ENCODE peak calls at places on chromosomes 16 and 17, in ten cellular contexts. One of them, this sample, is unnamed.

GRCh38 chr16:46857261-46857962 is 26.4 kb upstream of the C16orf87 start:
- DNase-seq in A549: peak; percentile 55
- DNase-seq in mucosa of descending colon: no peak
- DNase-seq in iPS DF 6.9: no peak
- DNase-seq in pancreas: peak; percentile 42
- DNase-seq in HepG2: peak; percentile 65
- DNase-seq in cardiac muscle cell: peak; percentile 63
- DNase-seq in colonic mucosa: peak; percentile 30
- DNase-seq in tibial artery: no peak
- DNase-seq in spleen: peak; percentile 41
- DNase-seq in this sample: no peak

GRCh38 chr16:85484337-85485295 is 128.5 kb upstream of the GSE1 start:
- DNase-seq in A549: no peak
- DNase-seq in mucosa of descending colon: no peak
- DNase-seq in iPS DF 6.9: no peak
- DNase-seq in pancreas: no peak
- DNase-seq in HepG2: no peak
- DNase-seq in cardiac muscle cell: no peak
- DNase-seq in colonic mucosa: no peak
- DNase-seq in tibial artery: no peak
- DNase-seq in spleen: no peak
- DNase-seq in this sample: no peak

GRCh38 chr17:798246-798645 is 16.1 kb downstream of the MRM3 start:
- DNase-seq in A549: no peak
- DNase-seq in mucosa of descending colon: no peak
- DNase-seq in iPS DF 6.9: no peak
- DNase-seq in pancreas: no peak
- DNase-seq in HepG2: no peak
- DNase-seq in cardiac muscle cell: no peak
- DNase-seq in colonic mucosa: no peak
- DNase-seq in tibial artery: no peak
- DNase-seq in spleen: peak; percentile 16
- DNase-seq in this sample: no peak

GRCh38 chr17:44382917-44383316 is 6.5 kb downstream of the ITGA2B start:
- DNase-seq in A549: no peak
- DNase-seq in mucosa of descending colon: peak; percentile 5
- DNase-seq in iPS DF 6.9: no peak
- DNase-seq in pancreas: no peak
- DNase-seq in HepG2: no peak
- DNase-seq in cardiac muscle cell: no peak
- DNase-seq in colonic mucosa: no peak
- DNase-seq in tibial artery: no peak
- DNase-seq in spleen: no peak
- DNase-seq in this sample: no peak

GRCh38 chr17:79948406-79948917 is 87.2 kb downstream of the TBC1D16 start:
- DNase-seq in A549: no peak
- DNase-seq in mucosa of descending colon: no peak
- DNase-seq in iPS DF 6.9: no peak
- DNase-seq in pancreas: peak; percentile 6
- DNase-seq in HepG2: no peak
- DNase-seq in cardiac muscle cell: no peak
- DNase-seq in colonic mucosa: no peak
- DNase-seq in tibial artery: no peak
- DNase-seq in spleen: peak; percentile 49
- DNase-seq in this sample: no peak

GRCh38 chr16:69845181-69845580 is 83.0 kb downstream of the WWP2 start:
- DNase-seq in A549: no peak
- DNase-seq in mucosa of descending colon: no peak
- DNase-seq in iPS DF 6.9: no peak
- DNase-seq in pancreas: no peak
- DNase-seq in HepG2: peak; percentile 81
- DNase-seq in cardiac muscle cell: no peak
- DNase-seq in colonic mucosa: no peak
- DNase-seq in tibial artery: no peak
- DNase-seq in spleen: no peak
- DNase-seq in this sample: no peak

GRCh38 chr16:53041196-53041977 is 11.3 kb downstream of the CHD9NB start:
- DNase-seq in A549: no peak
- DNase-seq in mucosa of descending colon: peak; percentile 63
- DNase-seq in iPS DF 6.9: no peak
- DNase-seq in pancreas: peak; percentile 21
- DNase-seq in HepG2: peak; percentile 39
- DNase-seq in cardiac muscle cell: no peak
- DNase-seq in colonic mucosa: no peak
- DNase-seq in tibial artery: peak; percentile 47
- DNase-seq in spleen: no peak
- DNase-seq in this sample: no peak

GRCh38 chr16:2835638-2836493 is 5.8 kb downstream of the ZG16B start:
- DNase-seq in A549: peak; percentile 93
- DNase-seq in mucosa of descending colon: no peak
- DNase-seq in iPS DF 6.9: no peak
- DNase-seq in pancreas: peak; percentile 66
- DNase-seq in HepG2: peak; percentile 72
- DNase-seq in cardiac muscle cell: peak; percentile 15
- DNase-seq in colonic mucosa: peak; percentile 70
- DNase-seq in tibial artery: no peak
- DNase-seq in spleen: peak; percentile 40
- DNase-seq in this sample: no peak

GRCh38 chr17:78965369-78965982 is 14.2 kb downstream of the LGALS3BP start:
- DNase-seq in A549: no peak
- DNase-seq in mucosa of descending colon: no peak
- DNase-seq in iPS DF 6.9: no peak
- DNase-seq in pancreas: no peak
- DNase-seq in HepG2: peak; percentile 44
- DNase-seq in cardiac muscle cell: no peak
- DNase-seq in colonic mucosa: no peak
- DNase-seq in tibial artery: no peak
- DNase-seq in spleen: no peak
- DNase-seq in this sample: no peak

GRCh38 chr17:46152423-46152822 is 40.8 kb downstream of the KANSL1 start:
- DNase-seq in A549: no peak
- DNase-seq in mucosa of descending colon: no peak
- DNase-seq in iPS DF 6.9: no peak
- DNase-seq in pancreas: no peak
- DNase-seq in HepG2: no peak
- DNase-seq in cardiac muscle cell: no peak
- DNase-seq in colonic mucosa: no peak
- DNase-seq in tibial artery: no peak
- DNase-seq in spleen: no peak
- DNase-seq in this sample: no peak

GRCh38 chr16:35208001-35208935 is 1748.9 kb downstream of the TP53TG3F start:
- DNase-seq in A549: no peak
- DNase-seq in mucosa of descending colon: peak; percentile 27
- DNase-seq in iPS DF 6.9: no peak
- DNase-seq in pancreas: no peak
- DNase-seq in HepG2: no peak
- DNase-seq in cardiac muscle cell: no peak
- DNase-seq in colonic mucosa: no peak
- DNase-seq in tibial artery: no peak
- DNase-seq in spleen: peak; percentile 68
- DNase-seq in this sample: no peak
- H3K9me3 ChIP-seq in A549: no peaks in the 10 kb centered on the region
- H3K9me3 ChIP-seq in mucosa of descending colon: peaks cover 47% of the 10 kb centered on the region
- H3K9me3 ChIP-seq in iPS DF 6.9: peaks cover 12% of the 10 kb centered on the region
- H3K9me3 ChIP-seq in pancreas: no peaks in the 10 kb centered on the region
- H3K9me3 ChIP-seq in HepG2: peaks cover 57% of the 10 kb centered on the region
- H3K9me3 ChIP-seq in cardiac muscle cell: no peaks in the 10 kb centered on the region
- H3K9me3 ChIP-seq in colonic mucosa: no peaks in the 10 kb centered on the region
- H3K9me3 ChIP-seq in tibial artery: no peaks in the 10 kb centered on the region
- H3K9me3 ChIP-seq in spleen: peaks cover 47% of the 10 kb centered on the region
- H3K9me3 ChIP-seq in this sample: no peaks in the 10 kb centered on the region

DNA sequence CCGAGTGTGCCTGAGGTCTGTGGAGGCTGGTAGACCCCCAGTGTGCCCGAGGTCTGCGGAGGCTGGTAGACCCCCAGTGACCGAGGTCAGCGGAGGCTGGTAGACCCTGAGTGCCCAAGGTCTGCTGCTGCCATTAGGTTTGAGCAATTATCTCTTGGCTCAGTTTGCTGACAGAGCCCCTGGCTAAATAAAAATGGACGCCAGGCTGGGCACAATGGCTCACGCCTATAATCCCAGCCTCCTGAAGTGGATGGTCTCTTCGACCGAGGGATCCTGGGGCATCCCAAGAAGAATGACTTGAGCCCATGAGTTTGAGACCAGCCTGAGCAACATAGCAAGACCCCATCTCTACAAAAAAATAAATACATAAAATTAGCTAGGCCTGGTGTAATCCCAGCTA is 98.7 kb upstream of the ZNF469 start:
- DNase-seq in A549: no peak
- DNase-seq in mucosa of descending colon: peak; percentile 7
- DNase-seq in iPS DF 6.9: no peak
- DNase-seq in pancreas: no peak
- DNase-seq in HepG2: no peak
- DNase-seq in cardiac muscle cell: no peak
- DNase-seq in colonic mucosa: no peak
- DNase-seq in tibial artery: no peak
- DNase-seq in spleen: no peak
- DNase-seq in this sample: no peak
- H3K9me3 ChIP-seq in A549: peaks cover 51% of the 10 kb centered on the region
- H3K9me3 ChIP-seq in mucosa of descending colon: peaks cover 20% of the 10 kb centered on the region
- H3K9me3 ChIP-seq in iPS DF 6.9: peaks cover 6% of the 10 kb centered on the region
- H3K9me3 ChIP-seq in pancreas: no peaks in the 10 kb centered on the region
- H3K9me3 ChIP-seq in HepG2: peaks cover 36% of the 10 kb centered on the region
- H3K9me3 ChIP-seq in cardiac muscle cell: no peaks in the 10 kb centered on the region
- H3K9me3 ChIP-seq in colonic mucosa: no peaks in the 10 kb centered on the region
- H3K9me3 ChIP-seq in tibial artery: peaks cover 18% of the 10 kb centered on the region
- H3K9me3 ChIP-seq in spleen: peaks cover 39% of the 10 kb centered on the region
- H3K9me3 ChIP-seq in this sample: no peaks in the 10 kb centered on the region

DNA sequence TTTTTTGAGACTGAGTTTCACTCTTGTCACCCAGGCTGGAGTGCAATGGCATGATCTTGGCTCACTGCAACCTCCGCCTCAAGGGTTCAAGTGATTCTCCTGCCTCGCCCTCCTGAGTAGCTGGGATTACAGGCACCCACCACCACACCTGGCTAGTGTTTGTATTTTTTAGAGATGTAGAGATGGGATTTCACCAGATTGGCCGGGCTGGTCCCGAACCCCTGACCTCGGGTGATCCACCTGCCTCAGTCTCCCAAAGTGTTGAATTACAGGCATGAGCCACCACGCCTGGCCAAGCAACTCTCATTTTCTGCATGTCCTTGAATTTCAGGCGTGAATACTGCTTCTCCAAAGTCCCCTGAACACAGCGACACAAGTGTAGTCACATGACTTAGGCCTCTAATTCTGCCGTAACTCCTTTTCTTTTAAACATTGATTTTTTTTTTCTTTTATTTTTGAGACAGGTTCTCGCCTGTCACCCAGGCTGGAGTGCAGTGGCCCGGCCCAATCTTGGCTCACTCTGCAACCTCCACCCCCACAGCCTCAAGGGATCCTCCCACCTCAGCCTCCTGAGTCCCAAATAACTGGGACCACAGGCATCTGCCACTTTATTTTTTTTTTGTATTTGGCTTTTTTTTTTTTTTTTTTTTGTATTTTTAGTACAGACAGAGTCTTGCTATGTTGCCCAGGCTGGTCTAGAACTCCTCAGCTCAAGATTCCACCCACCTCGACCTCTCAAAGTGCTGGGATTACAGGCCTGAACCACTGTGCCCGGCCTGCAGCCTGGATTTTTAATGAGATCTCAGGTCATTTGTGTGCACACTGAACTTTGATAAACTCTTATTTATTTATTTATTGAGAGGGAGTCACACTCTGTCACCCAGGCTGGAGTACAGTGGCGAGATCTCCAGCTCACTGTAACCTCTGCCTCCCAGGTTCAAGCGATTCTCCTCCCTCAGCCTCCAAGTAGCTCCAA is 124.6 kb downstream of the KCNJ18 start:
- DNase-seq in A549: peak; percentile 0
- DNase-seq in mucosa of descending colon: no peak
- DNase-seq in iPS DF 6.9: no peak
- DNase-seq in pancreas: no peak
- DNase-seq in HepG2: no peak
- DNase-seq in cardiac muscle cell: no peak
- DNase-seq in colonic mucosa: no peak
- DNase-seq in tibial artery: no peak
- DNase-seq in spleen: no peak
- DNase-seq in this sample: no peak
- H3K9me3 ChIP-seq in A549: no peaks in the 10 kb centered on the region
- H3K9me3 ChIP-seq in mucosa of descending colon: no peaks in the 10 kb centered on the region
- H3K9me3 ChIP-seq in iPS DF 6.9: peaks cover 22% of the 10 kb centered on the region
- H3K9me3 ChIP-seq in pancreas: no peaks in the 10 kb centered on the region
- H3K9me3 ChIP-seq in HepG2: no peaks in the 10 kb centered on the region
- H3K9me3 ChIP-seq in cardiac muscle cell: peaks cover 12% of the 10 kb centered on the region
- H3K9me3 ChIP-seq in colonic mucosa: no peaks in the 10 kb centered on the region
- H3K9me3 ChIP-seq in tibial artery: no peaks in the 10 kb centered on the region
- H3K9me3 ChIP-seq in spleen: peaks cover 27% of the 10 kb centered on the region
- H3K9me3 ChIP-seq in this sample: peaks cover 4% of the 10 kb centered on the region

GRCh38 chr17:3308603-3309002 is 10.4 kb upstream of the OR3A1 start:
- DNase-seq in A549: no peak
- DNase-seq in mucosa of descending colon: no peak
- DNase-seq in iPS DF 6.9: no peak
- DNase-seq in pancreas: no peak
- DNase-seq in HepG2: no peak
- DNase-seq in cardiac muscle cell: no peak
- DNase-seq in colonic mucosa: no peak
- DNase-seq in tibial artery: no peak
- DNase-seq in spleen: no peak
- DNase-seq in this sample: no peak
- H3K9me3 ChIP-seq in A549: no peaks in the 10 kb centered on the region
- H3K9me3 ChIP-seq in mucosa of descending colon: no peaks in the 10 kb centered on the region
- H3K9me3 ChIP-seq in iPS DF 6.9: no peaks in the 10 kb centered on the region
- H3K9me3 ChIP-seq in pancreas: no peaks in the 10 kb centered on the region
- H3K9me3 ChIP-seq in HepG2: no peaks in the 10 kb centered on the region
- H3K9me3 ChIP-seq in cardiac muscle cell: no peaks in the 10 kb centered on the region
- H3K9me3 ChIP-seq in colonic mucosa: no peaks in the 10 kb centered on the region
- H3K9me3 ChIP-seq in tibial artery: no peaks in the 10 kb centered on the region
- H3K9me3 ChIP-seq in spleen: no peaks in the 10 kb centered on the region
- H3K9me3 ChIP-seq in this sample: no peaks in the 10 kb centered on the region

GRCh38 chr17:83151056-83151441 is 71.6 kb downstream of the METRNL start:
- DNase-seq in A549: no peak
- DNase-seq in mucosa of descending colon: no peak
- DNase-seq in iPS DF 6.9: no peak
- DNase-seq in pancreas: no peak
- DNase-seq in HepG2: no peak
- DNase-seq in cardiac muscle cell: no peak
- DNase-seq in colonic mucosa: no peak
- DNase-seq in tibial artery: no peak
- DNase-seq in spleen: peak; percentile 23
- DNase-seq in this sample: no peak
- H3K9me3 ChIP-seq in A549: no peaks in the 10 kb centered on the region
- H3K9me3 ChIP-seq in mucosa of descending colon: no peaks in the 10 kb centered on the region
- H3K9me3 ChIP-seq in iPS DF 6.9: no peaks in the 10 kb centered on the region
- H3K9me3 ChIP-seq in pancreas: no peaks in the 10 kb centered on the region
- H3K9me3 ChIP-seq in HepG2: no peaks in the 10 kb centered on the region
- H3K9me3 ChIP-seq in cardiac muscle cell: no peaks in the 10 kb centered on the region
- H3K9me3 ChIP-seq in colonic mucosa: no peaks in the 10 kb centered on the region
- H3K9me3 ChIP-seq in tibial artery: no peaks in the 10 kb centered on the region
- H3K9me3 ChIP-seq in spleen: no peaks in the 10 kb centered on the region
- H3K9me3 ChIP-seq in this sample: no peaks in the 10 kb centered on the region

GRCh38 chr16:77214411-77215138 is 15.4 kb downstream of the SYCE1L start:
- DNase-seq in A549: no peak
- DNase-seq in mucosa of descending colon: no peak
- DNase-seq in iPS DF 6.9: no peak
- DNase-seq in pancreas: no peak
- DNase-seq in HepG2: no peak
- DNase-seq in cardiac muscle cell: no peak
- DNase-seq in colonic mucosa: no peak
- DNase-seq in tibial artery: no peak
- DNase-seq in spleen: no peak
- DNase-seq in this sample: no peak
- H3K9me3 ChIP-seq in A549: no peaks in the 10 kb centered on the region
- H3K9me3 ChIP-seq in mucosa of descending colon: no peaks in the 10 kb centered on the region
- H3K9me3 ChIP-seq in iPS DF 6.9: no peaks in the 10 kb centered on the region
- H3K9me3 ChIP-seq in pancreas: no peaks in the 10 kb centered on the region
- H3K9me3 ChIP-seq in HepG2: no peaks in the 10 kb centered on the region
- H3K9me3 ChIP-seq in cardiac muscle cell: no peaks in the 10 kb centered on the region
- H3K9me3 ChIP-seq in colonic mucosa: no peaks in the 10 kb centered on the region
- H3K9me3 ChIP-seq in tibial artery: no peaks in the 10 kb centered on the region
- H3K9me3 ChIP-seq in spleen: no peaks in the 10 kb centered on the region
- H3K9me3 ChIP-seq in this sample: no peaks in the 10 kb centered on the region

This sample was measured in T-helper 17 cell.